ENCODE peak calls at places on chromosomes 13 and 19, in five cellular contexts. One of them, this sample, is unnamed.

GRCh38 chr19:6772028-6772865 is at the start of gene VAV1:
- DNase-seq in CD8-positive, alpha-beta T cell: peak
- DNase-seq in CD8-positive, alpha-beta memory T cell: peak
- DNase-seq in heart right ventricle: peak
- DNase-seq in neural progenitor cell: no peak
- DNase-seq in this sample: no peak

GRCh38 chr13:27979765-27980279 is 8.7 kb downstream of the URAD start:
- DNase-seq in neural progenitor cell: no peak
- DNase-seq in CD8-positive, alpha-beta memory T cell: no peak
- DNase-seq in heart right ventricle: no peak
- DNase-seq in CD8-positive, alpha-beta T cell: no peak
- DNase-seq in this sample: no peak

GRCh38 chr19:10431254-10431942 is 11.1 kb downstream of the PDE4A start:
- DNase-seq in neural progenitor cell: no peak
- DNase-seq in CD8-positive, alpha-beta T cell: no peak
- DNase-seq in heart right ventricle: no peak
- DNase-seq in CD8-positive, alpha-beta memory T cell: no peak
- DNase-seq in this sample: no peak

GRCh38 chr19:11963566-11964355 is 1.1 kb upstream of the ZNF763 start:
- DNase-seq in neural progenitor cell: peak
- DNase-seq in heart right ventricle: peak
- DNase-seq in CD8-positive, alpha-beta T cell: peak
- DNase-seq in CD8-positive, alpha-beta memory T cell: peak
- DNase-seq in this sample: no peak

GRCh38 chr19:48991823-48992570 is 1.1 kb downstream of the GYS1 start:
- DNase-seq in CD8-positive, alpha-beta T cell: no peak
- DNase-seq in CD8-positive, alpha-beta memory T cell: no peak
- DNase-seq in heart right ventricle: peak
- DNase-seq in neural progenitor cell: peak
- DNase-seq in this sample: no peak

GRCh38 chr13:46679369-46680180 is 117.4 kb downstream of the ESD start:
- DNase-seq in CD8-positive, alpha-beta T cell: peak
- DNase-seq in CD8-positive, alpha-beta memory T cell: peak
- DNase-seq in neural progenitor cell: peak
- DNase-seq in heart right ventricle: no peak
- DNase-seq in this sample: no peak

GRCh38 chr19:48760514-48761221 is 5.3 kb downstream of the FGF21 start:
- DNase-seq in heart right ventricle: no peak
- DNase-seq in neural progenitor cell: no peak
- DNase-seq in CD8-positive, alpha-beta T cell: no peak
- DNase-seq in CD8-positive, alpha-beta memory T cell: no peak
- DNase-seq in this sample: no peak

GRCh38 chr19:39057615-39058014 is 25.3 kb upstream of the FBXO27 start:
- DNase-seq in heart right ventricle: no peak
- DNase-seq in CD8-positive, alpha-beta memory T cell: no peak
- DNase-seq in CD8-positive, alpha-beta T cell: no peak
- DNase-seq in neural progenitor cell: no peak
- DNase-seq in this sample: no peak

GRCh38 chr13:104460553-104460952 is 1394.3 kb upstream of the SLC10A2 start:
- DNase-seq in CD8-positive, alpha-beta T cell: no peak
- DNase-seq in heart right ventricle: no peak
- DNase-seq in CD8-positive, alpha-beta memory T cell: no peak
- DNase-seq in neural progenitor cell: no peak
- DNase-seq in this sample: no peak

GRCh38 chr13:42495751-42496150 is 78.2 kb upstream of the TNFSF11 start:
- DNase-seq in CD8-positive, alpha-beta memory T cell: no peak
- DNase-seq in heart right ventricle: no peak
- DNase-seq in neural progenitor cell: no peak
- DNase-seq in CD8-positive, alpha-beta T cell: no peak
- DNase-seq in this sample: no peak

GRCh38 chr19:33797821-33798633 is 1.4 kb downstream of the KCTD15 start:
- DNase-seq in heart right ventricle: peak
- DNase-seq in neural progenitor cell: peak
- DNase-seq in CD8-positive, alpha-beta memory T cell: no peak
- DNase-seq in CD8-positive, alpha-beta T cell: no peak
- DNase-seq in this sample: no peak

GRCh38 chr19:35266904-35267817 is 1.6 kb upstream of the USF2 start:
- DNase-seq in neural progenitor cell: peak
- DNase-seq in heart right ventricle: peak
- DNase-seq in CD8-positive, alpha-beta T cell: peak
- DNase-seq in CD8-positive, alpha-beta memory T cell: no peak
- DNase-seq in this sample: no peak

GRCh38 chr19:49413348-49413747 is 9.9 kb downstream of the PTH2 start:
- DNase-seq in heart right ventricle: no peak
- DNase-seq in neural progenitor cell: peak
- DNase-seq in CD8-positive, alpha-beta memory T cell: no peak
- DNase-seq in CD8-positive, alpha-beta T cell: no peak
- DNase-seq in this sample: no peak

GRCh38 chr13:40292108-40292507 is 374.3 kb downstream of the FOXO1 start:
- DNase-seq in neural progenitor cell: no peak
- DNase-seq in CD8-positive, alpha-beta memory T cell: no peak
- DNase-seq in heart right ventricle: peak
- DNase-seq in CD8-positive, alpha-beta T cell: no peak
- DNase-seq in this sample: no peak

GRCh38 chr19:5586300-5587070 is 18.7 kb upstream of the TINCR start:
- DNase-seq in neural progenitor cell: no peak
- DNase-seq in CD8-positive, alpha-beta memory T cell: no peak
- DNase-seq in heart right ventricle: no peak
- DNase-seq in CD8-positive, alpha-beta T cell: no peak
- DNase-seq in this sample: no peak

GRCh38 chr13:47117268-47117667 is 220.4 kb upstream of the HTR2A start:
- DNase-seq in heart right ventricle: no peak
- DNase-seq in CD8-positive, alpha-beta T cell: no peak
- DNase-seq in CD8-positive, alpha-beta memory T cell: no peak
- DNase-seq in neural progenitor cell: no peak
- DNase-seq in this sample: peak

GRCh38 chr13:37226966-37227365 is 121.5 kb upstream of the CSNK1A1L start:
- DNase-seq in CD8-positive, alpha-beta T cell: no peak
- DNase-seq in neural progenitor cell: no peak
- DNase-seq in CD8-positive, alpha-beta memory T cell: no peak
- DNase-seq in heart right ventricle: no peak
- DNase-seq in this sample: peak

GRCh38 chr19:47506459-47506858 is 8.4 kb downstream of the NAPA start:
- DNase-seq in CD8-positive, alpha-beta memory T cell: no peak
- DNase-seq in heart right ventricle: no peak
- DNase-seq in neural progenitor cell: no peak
- DNase-seq in CD8-positive, alpha-beta T cell: no peak
- DNase-seq in this sample: no peak

GRCh38 chr19:21396121-21396520 is 812 bp upstream of the ZNF493 start:
- DNase-seq in CD8-positive, alpha-beta memory T cell: no peak
- DNase-seq in CD8-positive, alpha-beta T cell: no peak
- DNase-seq in neural progenitor cell: no peak
- DNase-seq in heart right ventricle: no peak
- DNase-seq in this sample: no peak

GRCh38 chr19:33728141-33728540 is 68.5 kb upstream of the KCTD15 start:
- DNase-seq in neural progenitor cell: no peak
- DNase-seq in CD8-positive, alpha-beta memory T cell: no peak
- DNase-seq in CD8-positive, alpha-beta T cell: no peak
- DNase-seq in heart right ventricle: no peak
- DNase-seq in this sample: no peak

GRCh38 chr19:28402701-28403290 is 810.2 kb downstream of the UQCRFS1 start:
- DNase-seq in CD8-positive, alpha-beta T cell: no peak
- DNase-seq in neural progenitor cell: no peak
- DNase-seq in heart right ventricle: no peak
- DNase-seq in CD8-positive, alpha-beta memory T cell: no peak
- DNase-seq in this sample: no peak

GRCh38 chr19:2476451-2477140 is 669 bp downstream of the GADD45B start:
- DNase-seq in neural progenitor cell: peak
- DNase-seq in heart right ventricle: peak
- DNase-seq in CD8-positive, alpha-beta T cell: peak
- DNase-seq in CD8-positive, alpha-beta memory T cell: peak
- DNase-seq in this sample: no peak

GRCh38 chr19:14536926-14537692 is 7.7 kb downstream of the TECR start:
- DNase-seq in heart right ventricle: peak
- DNase-seq in neural progenitor cell: peak
- DNase-seq in CD8-positive, alpha-beta T cell: no peak
- DNase-seq in CD8-positive, alpha-beta memory T cell: peak
- DNase-seq in this sample: no peak

GRCh38 chr13:29704648-29705047 is 109.2 kb upstream of the SLC7A1 start:
- DNase-seq in CD8-positive, alpha-beta T cell: no peak
- DNase-seq in neural progenitor cell: no peak
- DNase-seq in CD8-positive, alpha-beta memory T cell: no peak
- DNase-seq in heart right ventricle: peak
- DNase-seq in this sample: no peak

GRCh38 chr13:20702945-20703784 is at the start of gene IL17D:
- DNase-seq in neural progenitor cell: peak
- DNase-seq in CD8-positive, alpha-beta T cell: no peak
- DNase-seq in heart right ventricle: no peak
- DNase-seq in CD8-positive, alpha-beta memory T cell: peak
- DNase-seq in this sample: no peak

GRCh38 chr19:43667524-43668405 is 2.2 kb downstream of the PLAUR start:
- DNase-seq in CD8-positive, alpha-beta T cell: no peak
- DNase-seq in heart right ventricle: peak
- DNase-seq in neural progenitor cell: peak
- DNase-seq in CD8-positive, alpha-beta memory T cell: no peak
- DNase-seq in this sample: no peak

GRCh38 chr19:33052352-33052972 is 12.2 kb downstream of the RHPN2 start:
- DNase-seq in heart right ventricle: no peak
- DNase-seq in CD8-positive, alpha-beta T cell: no peak
- DNase-seq in CD8-positive, alpha-beta memory T cell: no peak
- DNase-seq in neural progenitor cell: no peak
- DNase-seq in this sample: no peak

GRCh38 chr13:33633701-33634525 is 184.0 kb upstream of the RFC3 start:
- DNase-seq in neural progenitor cell: no peak
- DNase-seq in CD8-positive, alpha-beta T cell: no peak
- DNase-seq in CD8-positive, alpha-beta memory T cell: no peak
- DNase-seq in heart right ventricle: no peak
- DNase-seq in this sample: no peak

GRCh38 chr19:49677232-49677881 is at the start of gene PRMT1:
- DNase-seq in neural progenitor cell: no peak
- DNase-seq in CD8-positive, alpha-beta T cell: peak
- DNase-seq in CD8-positive, alpha-beta memory T cell: no peak
- DNase-seq in heart right ventricle: peak
- DNase-seq in this sample: no peak

GRCh38 chr19:17335575-17335974 is 920 bp upstream of the ANO8 start:
- DNase-seq in neural progenitor cell: no peak
- DNase-seq in CD8-positive, alpha-beta memory T cell: no peak
- DNase-seq in heart right ventricle: no peak
- DNase-seq in CD8-positive, alpha-beta T cell: no peak
- DNase-seq in this sample: no peak
- H3K4me3 ChIP-seq in neural progenitor cell: no peak
- H3K4me3 ChIP-seq in CD8-positive, alpha-beta memory T cell: no peak
- H3K4me3 ChIP-seq in heart right ventricle: peak
- H3K4me3 ChIP-seq in CD8-positive, alpha-beta T cell: no peak
- H3K4me3 ChIP-seq in this sample: no peak

GRCh38 chr13:110314516-110315245 is 7.6 kb downstream of the COL4A2 start:
- DNase-seq in neural progenitor cell: no peak
- DNase-seq in CD8-positive, alpha-beta T cell: no peak
- DNase-seq in CD8-positive, alpha-beta memory T cell: no peak
- DNase-seq in heart right ventricle: peak
- DNase-seq in this sample: no peak

GRCh38 chr13:110310541-110311491 is 3.7 kb downstream of the COL4A2 start:
- DNase-seq in heart right ventricle: no peak
- DNase-seq in CD8-positive, alpha-beta memory T cell: no peak
- DNase-seq in CD8-positive, alpha-beta T cell: no peak
- DNase-seq in neural progenitor cell: no peak
- DNase-seq in this sample: no peak

GRCh38 chr13:110311721-110312668 is 4.9 kb downstream of the COL4A2 start:
- DNase-seq in CD8-positive, alpha-beta T cell: no peak
- DNase-seq in CD8-positive, alpha-beta memory T cell: no peak
- DNase-seq in heart right ventricle: peak
- DNase-seq in neural progenitor cell: no peak
- DNase-seq in this sample: no peak

GRCh38 chr13:110309661-110310524 is 2.8 kb downstream of the COL4A2 start:
- DNase-seq in neural progenitor cell: peak
- DNase-seq in heart right ventricle: no peak
- DNase-seq in CD8-positive, alpha-beta memory T cell: no peak
- DNase-seq in CD8-positive, alpha-beta T cell: no peak
- DNase-seq in this sample: no peak

GRCh38 chr13:110312669-110313031 is 5.6 kb downstream of the COL4A2 start:
- DNase-seq in CD8-positive, alpha-beta memory T cell: no peak
- DNase-seq in neural progenitor cell: no peak
- DNase-seq in heart right ventricle: no peak
- DNase-seq in CD8-positive, alpha-beta T cell: no peak
- DNase-seq in this sample: peak
- H3K4me3 ChIP-seq in CD8-positive, alpha-beta memory T cell: no peak
- H3K4me3 ChIP-seq in neural progenitor cell: no peak
- H3K4me3 ChIP-seq in heart right ventricle: no peak
- H3K4me3 ChIP-seq in CD8-positive, alpha-beta T cell: no peak
- H3K4me3 ChIP-seq in this sample: no peak

GRCh38 chr13:112983428-112984196 is 14.6 kb downstream of the MCF2L start:
- DNase-seq in CD8-positive, alpha-beta memory T cell: no peak
- DNase-seq in neural progenitor cell: no peak
- DNase-seq in heart right ventricle: peak
- DNase-seq in CD8-positive, alpha-beta T cell: no peak
- DNase-seq in this sample: no peak

GRCh38 chr13:112980441-112980840 is 11.4 kb downstream of the MCF2L start:
- DNase-seq in heart right ventricle: no peak
- DNase-seq in neural progenitor cell: no peak
- DNase-seq in CD8-positive, alpha-beta memory T cell: no peak
- DNase-seq in CD8-positive, alpha-beta T cell: no peak
- DNase-seq in this sample: no peak

GRCh38 chr13:112983042-112983305 is 14.0 kb downstream of the MCF2L start:
- DNase-seq in CD8-positive, alpha-beta T cell: no peak
- DNase-seq in CD8-positive, alpha-beta memory T cell: no peak
- DNase-seq in neural progenitor cell: no peak
- DNase-seq in heart right ventricle: no peak
- DNase-seq in this sample: no peak

GRCh38 chr13:112981361-112981905 is 12.4 kb downstream of the MCF2L start:
- DNase-seq in CD8-positive, alpha-beta T cell: no peak
- DNase-seq in CD8-positive, alpha-beta memory T cell: no peak
- DNase-seq in neural progenitor cell: no peak
- DNase-seq in heart right ventricle: no peak
- DNase-seq in this sample: no peak

DNA sequence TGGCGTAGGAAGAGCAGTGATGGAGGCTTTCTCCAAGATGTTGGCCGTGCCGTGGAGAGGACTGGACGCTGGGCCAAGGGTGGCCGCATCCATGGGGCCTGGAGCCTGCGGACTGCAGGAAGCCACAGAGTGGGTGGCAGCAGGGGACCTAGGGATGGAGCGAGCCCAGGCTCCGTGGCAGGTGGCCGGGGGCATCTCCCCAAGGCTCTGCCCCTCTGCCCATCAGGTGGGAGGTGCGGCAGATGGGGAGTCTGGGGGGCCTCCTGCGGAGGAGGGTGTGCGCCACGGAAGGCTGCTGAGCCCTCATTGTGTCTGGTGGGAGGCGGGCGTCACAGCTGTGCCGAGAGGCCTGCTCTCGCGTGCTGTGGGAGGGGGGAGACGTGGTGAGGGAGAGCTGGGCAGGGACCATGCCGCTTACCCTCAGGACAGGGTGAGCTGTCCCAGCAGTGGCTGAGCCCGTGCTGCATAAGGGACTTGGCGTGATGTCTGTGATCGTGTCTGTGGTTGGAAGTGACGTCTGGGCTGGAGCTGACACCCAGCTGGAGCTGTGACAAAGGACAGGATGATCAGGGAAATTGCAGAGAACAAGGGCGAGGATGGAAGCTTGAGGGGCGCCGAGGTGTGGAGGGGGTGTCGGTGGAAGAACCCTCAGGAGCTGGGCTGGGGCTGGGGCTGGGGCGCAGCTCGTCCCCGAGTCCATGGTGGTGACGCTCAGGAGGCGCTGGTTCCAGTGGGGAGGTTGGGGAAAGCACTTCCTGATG is 13.4 kb downstream of the MCF2L start:
- DNase-seq in CD8-positive, alpha-beta T cell: no peak
- DNase-seq in heart right ventricle: no peak
- DNase-seq in neural progenitor cell: no peak
- DNase-seq in CD8-positive, alpha-beta memory T cell: no peak
- DNase-seq in this sample: no peak
- H3K4me3 ChIP-seq in CD8-positive, alpha-beta T cell: no peak
- H3K4me3 ChIP-seq in heart right ventricle: peak
- H3K4me3 ChIP-seq in neural progenitor cell: no peak
- H3K4me3 ChIP-seq in CD8-positive, alpha-beta memory T cell: no peak
- H3K4me3 ChIP-seq in this sample: no peak

GRCh38 chr19:55172741-55173140 is 6.3 kb upstream of the DNAAF3 start:
- DNase-seq in CD8-positive, alpha-beta T cell: no peak
- DNase-seq in CD8-positive, alpha-beta memory T cell: no peak
- DNase-seq in neural progenitor cell: no peak
- DNase-seq in heart right ventricle: no peak
- DNase-seq in this sample: no peak
- H3K4me3 ChIP-seq in CD8-positive, alpha-beta T cell: no peak
- H3K4me3 ChIP-seq in CD8-positive, alpha-beta memory T cell: no peak
- H3K4me3 ChIP-seq in neural progenitor cell: peak
- H3K4me3 ChIP-seq in heart right ventricle: no peak
- H3K4me3 ChIP-seq in this sample: peak